ENCODE peak calls at places on chromosomes 5 and 9, in five cellular contexts. T, Y, K, S and N are unnamed samples.

GRCh38 chr5:83718195-83718825 is 2.3 kb downstream of the HAPLN1 start:
- DNase-seq in K (no peak), Y (no peak), T (no peak), S (peak), N (no peak)

GRCh38 chr5:55303238-55303690 is 4.2 kb downstream of the DHX29 start:
- DNase-seq in T (no peak), K (no peak), S (peak), Y (no peak), N (no peak)

GRCh38 chr9:92438900-92439526 is 14.7 kb upstream of the OMD start:
- DNase-seq in Y (no peak), T (no peak), K (no peak), S (no peak), N (no peak)

GRCh38 chr5:143345671-143346440 is 57.6 kb downstream of the NR3C1 start:
- DNase-seq in T (no peak), S (no peak), K (no peak), Y (no peak), N (no peak)

GRCh38 chr5:57442080-57442839 is 40.4 kb downstream of the ACTBL2 start:
- DNase-seq in S (peak), K (no peak), Y (no peak), T (no peak), N (no peak)

GRCh38 chr5:82405618-82406199 is 127.6 kb upstream of the RPS23 start:
- DNase-seq in K (no peak), Y (no peak), S (peak), T (no peak), N (no peak)

GRCh38 chr9:101580076-101580475 is 14.7 kb downstream of the PPP3R2 start:
- DNase-seq in S (no peak), K (no peak), Y (no peak), T (no peak), N (no peak)

GRCh38 chr9:5447337-5447736 is 3.0 kb upstream of the CD274 start:
- DNase-seq in S (no peak), K (no peak), Y (no peak), T (no peak), N (no peak)

GRCh38 chr9:137294091-137294683 is 7.9 kb downstream of the NRARP start:
- DNase-seq in K (no peak), S (no peak), Y (no peak), T (no peak), N (no peak)

GRCh38 chr9:133874061-133874638 is 118.0 kb downstream of the VAV2 start:
- DNase-seq in K (no peak), Y (no peak), T (no peak), S (peak), N (no peak)
- H3K4me3 ChIP-seq in K (no peak), Y (no peak), T (no peak), S (no peak), N (no peak)

DNA sequence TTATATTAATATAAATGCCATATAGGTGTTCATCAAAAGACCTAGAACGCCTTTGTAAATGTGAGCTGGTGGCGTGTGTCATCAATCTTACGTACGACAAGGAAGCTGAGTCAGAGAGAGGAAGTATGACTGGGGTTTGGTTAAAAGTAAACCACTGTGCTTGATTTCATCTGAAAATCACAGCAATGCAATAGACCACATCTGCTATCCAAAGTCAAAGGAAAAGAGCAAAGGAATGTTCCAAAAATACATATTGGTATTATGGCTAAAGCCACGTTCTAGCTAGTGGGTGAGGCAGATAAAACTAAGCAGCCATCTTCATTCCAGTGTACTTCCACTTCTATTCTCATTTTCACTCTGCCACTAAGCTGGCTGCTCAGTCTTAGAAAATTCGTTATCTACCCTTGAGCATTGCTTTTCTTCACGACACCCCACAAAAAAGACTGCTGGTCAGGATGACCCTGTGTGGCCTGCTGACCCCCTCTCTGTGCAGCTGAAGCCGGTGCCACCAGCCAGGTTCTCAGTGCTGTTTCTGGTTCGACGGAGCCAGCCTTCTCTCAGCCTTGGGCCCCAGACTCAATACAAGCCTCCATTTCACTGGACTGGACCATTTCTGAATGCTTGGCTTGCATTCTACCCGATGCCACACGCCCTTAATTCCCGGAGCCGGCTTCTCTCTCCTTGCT is 23.8 kb downstream of the SHC3 start:
- DNase-seq in S (peak), K (no peak), Y (no peak), T (no peak), N (no peak)
- H3K4me3 ChIP-seq in S (no peak), K (no peak), Y (no peak), T (no peak), N (no peak)

GRCh38 chr9:105065119-105066088 is 137.4 kb upstream of the ABCA1 start:
- DNase-seq in T (no peak), K (no peak), S (no peak), Y (no peak), N (no peak)

GRCh38 chr9:105062222-105062850 is 134.4 kb upstream of the ABCA1 start:
- DNase-seq in K (no peak), Y (no peak), T (no peak), S (no peak), N (no peak)

GRCh38 chr9:105066265-105066865 is 138.4 kb upstream of the ABCA1 start:
- DNase-seq in T (no peak), K (no peak), S (no peak), Y (peak), N (no peak)

GRCh38 chr9:105064248-105065118 is 136.5 kb upstream of the ABCA1 start:
- DNase-seq in Y (peak), K (peak), S (peak), T (peak), N (peak)

DNA sequence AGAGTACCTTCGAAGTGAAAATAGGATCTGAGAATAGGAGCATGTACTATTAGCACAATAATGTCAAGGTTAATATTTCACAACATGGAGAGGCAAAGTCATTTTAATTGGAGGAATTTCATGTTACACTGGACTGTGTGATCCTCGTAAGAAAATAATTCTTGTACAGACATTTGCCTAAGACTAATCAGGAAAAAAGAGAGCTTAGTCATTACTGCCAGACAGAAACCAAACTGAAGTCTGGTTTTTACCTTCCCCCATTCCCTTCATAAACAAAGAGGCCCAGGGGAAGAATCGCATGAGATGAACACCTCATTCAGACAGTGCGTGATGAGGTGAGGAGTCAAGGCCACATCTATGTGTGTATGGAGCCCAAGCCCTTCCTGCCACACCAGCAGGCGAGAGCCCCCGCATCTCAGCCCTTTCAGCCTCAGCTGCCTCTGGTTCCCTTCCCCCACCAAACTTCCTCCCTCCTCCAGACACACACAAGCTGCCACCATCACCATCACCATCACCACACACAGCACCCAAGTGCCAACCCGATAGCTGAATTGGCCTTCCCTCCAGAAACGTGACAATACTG is 135.8 kb upstream of the ABCA1 start:
- DNase-seq in K (no peak), S (peak), T (no peak), Y (no peak), N (no peak)
- H3K4me3 ChIP-seq in K (no peak), S (no peak), T (no peak), Y (no peak), N (peak)

DNA sequence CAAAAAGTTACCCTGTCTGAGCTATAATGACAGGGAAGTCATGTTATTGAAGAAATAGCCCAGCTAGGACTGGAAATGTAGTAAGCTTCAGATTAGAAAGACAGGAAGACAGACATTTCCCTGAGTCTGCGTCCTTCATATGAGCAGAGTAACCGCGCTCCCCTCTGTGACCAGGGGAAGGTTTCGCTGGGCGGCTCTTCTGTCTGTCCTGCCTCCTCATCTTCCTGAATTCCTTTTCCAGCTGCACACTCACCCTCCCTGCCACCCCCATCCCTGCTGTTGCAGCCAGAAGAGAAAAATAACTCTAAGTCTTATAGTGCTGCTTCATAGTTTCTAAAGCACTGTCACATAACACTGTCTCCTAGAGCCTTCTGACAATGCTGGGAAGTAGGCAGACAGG is 8.6 kb downstream of the SPARC start:
- DNase-seq in Y (no peak), S (no peak), K (no peak), T (no peak), N (peak)
- H3K4me3 ChIP-seq in Y (peak), S (no peak), K (no peak), T (peak), N (peak)

DNA sequence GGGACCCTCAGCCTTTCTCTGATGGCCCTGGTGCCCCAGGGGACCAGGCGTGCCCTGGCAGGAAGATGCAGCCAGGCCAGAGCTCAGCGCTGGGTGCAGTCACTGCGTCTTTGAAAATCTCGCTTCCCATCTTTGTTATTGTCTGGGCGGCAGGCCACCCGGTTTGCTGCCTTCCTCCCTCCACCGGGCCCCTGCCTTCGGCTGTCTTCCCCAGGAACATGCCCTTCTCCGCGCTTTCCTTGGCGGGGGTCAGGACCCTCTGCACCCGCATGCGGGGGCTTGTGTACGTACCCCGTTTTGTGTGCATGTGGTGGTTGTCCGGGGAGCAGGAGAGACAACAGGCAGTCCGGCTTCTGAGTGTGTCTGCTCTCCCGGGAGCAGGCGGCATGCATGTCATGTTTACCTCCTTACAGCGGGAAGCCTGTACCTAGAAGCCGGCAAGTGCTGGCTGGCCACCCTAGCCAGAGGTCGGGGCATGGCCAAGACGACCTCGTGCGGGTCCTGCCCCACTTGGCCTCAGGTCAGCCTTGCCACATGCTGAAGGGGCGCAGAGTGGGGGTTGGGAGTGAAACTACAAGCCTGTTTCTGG is 49.5 kb downstream of the DAB2IP start:
- DNase-seq in K (no peak), S (no peak), Y (peak), T (no peak), N (peak)
- H3K4me3 ChIP-seq in K (peak), S (no peak), Y (peak), T (peak), N (peak)